ENCODE peak calls at places on chromosome 2, in six cellular contexts. Q is H9, R is H1, E is neuronal stem cell, S is mesendoderm, H is mesenchymal stem cell. L is an unnamed sample.

GRCh38 chr2:103448416-103448815 is 686.6 kb downstream of the TMEM182 start:
- DNase-seq in Q (no peak), R (no peak), E (no peak), S (no peak), H (no peak), L (no peak)

GRCh38 chr2:96236882-96237281 is 28.3 kb upstream of the STARD7 start:
- DNase-seq in Q (no peak), R (no peak), E (no peak), S (no peak), H (no peak), L (no peak)

GRCh38 chr2:54042908-54043620 is 72.3 kb upstream of the PSME4 start:
- DNase-seq in Q (no peak), R (no peak), E (no peak), S (no peak), H (peak), L (no peak)

GRCh38 chr2:9115219-9115618 is 91.4 kb upstream of the ASAP2 start:
- DNase-seq in Q (no peak), R (no peak), E (no peak), S (no peak), H (no peak), L (no peak)

GRCh38 chr2:181788883-181789555 is 102.5 kb upstream of the ITPRID2 start:
- DNase-seq in Q (no peak), R (no peak), E (no peak), S (no peak), H (no peak), L (peak)

GRCh38 chr2:40123746-40124145 is 328.1 kb downstream of the SLC8A1 start:
- DNase-seq in Q (no peak), R (no peak), E (no peak), S (no peak), H (no peak), L (peak)

GRCh38 chr2:36663851-36664715 is 32.4 kb upstream of the VIT start:
- DNase-seq in Q (peak), R (no peak), E (peak), S (peak), H (peak), L (peak)

GRCh38 chr2:15311926-15312325 is 249.2 kb downstream of the NBAS start:
- DNase-seq in Q (no peak), R (no peak), E (no peak), S (no peak), H (no peak), L (no peak)

GRCh38 chr2:171160119-171160629 is 519 bp downstream of the TLK1 start:
- DNase-seq in Q (peak), R (no peak), E (peak), S (peak), H (peak), L (peak)

GRCh38 chr2:138421315-138421970 is 80.1 kb upstream of the SPOPL start:
- DNase-seq in Q (no peak), R (no peak), E (no peak), S (peak), H (peak), L (peak)

GRCh38 chr2:111701266-111701665 is 182.7 kb downstream of the ANAPC1 start:
- DNase-seq in Q (peak), R (no peak), E (no peak), S (peak), H (no peak), L (no peak)
- H2BK15ac ChIP-seq in Q (no peak), R (peak), E (peak), S (no peak), H (no peak), L (no peak)

GRCh38 chr2:179546656-179547055 is 282.0 kb upstream of the SESTD1 start:
- DNase-seq in Q (no peak), R (no peak), E (no peak), S (no peak), H (peak), L (no peak)
- H2BK15ac ChIP-seq in Q (no peak), R (no peak), E (no peak), S (no peak), H (no peak), L (no peak)

DNA sequence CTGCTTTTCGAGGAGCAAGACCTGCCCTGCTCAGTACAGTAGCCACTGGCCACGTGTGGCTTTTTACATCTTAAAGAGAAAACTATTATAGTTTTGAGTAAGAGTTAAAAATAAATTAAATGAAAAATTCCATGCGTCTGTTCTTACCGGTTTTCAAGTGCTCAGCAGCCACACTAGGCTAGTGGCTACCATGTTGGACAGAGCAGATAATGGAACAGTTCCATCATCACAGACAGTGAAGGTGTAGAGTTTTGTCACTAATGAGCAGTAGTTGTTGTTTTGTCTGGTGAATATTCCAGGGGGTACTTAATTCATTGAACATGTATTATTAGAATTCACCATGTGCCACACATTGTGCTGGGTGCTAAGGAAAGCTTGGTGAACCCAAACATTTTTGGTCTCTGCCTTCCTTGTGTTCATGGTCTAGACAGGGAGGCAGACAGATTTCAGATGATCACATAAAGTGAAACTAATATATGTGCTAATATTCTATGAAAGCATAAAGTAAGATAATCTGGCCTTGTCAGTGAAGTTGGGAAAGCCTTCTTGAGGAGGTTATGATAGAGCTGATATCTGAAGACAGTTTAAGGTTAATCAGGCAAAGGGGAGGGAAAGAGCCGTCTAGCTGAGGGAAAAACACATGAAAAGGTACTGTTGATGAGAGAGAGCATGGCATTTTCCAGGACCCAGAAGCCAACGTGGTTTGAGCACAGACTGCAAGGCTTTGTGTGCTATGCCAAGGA is 1.4 kb downstream of the ALMS1 start:
- DNase-seq in Q (no peak), R (no peak), E (no peak), S (no peak), H (no peak), L (no peak)
- H2BK15ac ChIP-seq in Q (no peak), R (no peak), E (no peak), S (no peak), H (no peak), L (no peak)

DNA sequence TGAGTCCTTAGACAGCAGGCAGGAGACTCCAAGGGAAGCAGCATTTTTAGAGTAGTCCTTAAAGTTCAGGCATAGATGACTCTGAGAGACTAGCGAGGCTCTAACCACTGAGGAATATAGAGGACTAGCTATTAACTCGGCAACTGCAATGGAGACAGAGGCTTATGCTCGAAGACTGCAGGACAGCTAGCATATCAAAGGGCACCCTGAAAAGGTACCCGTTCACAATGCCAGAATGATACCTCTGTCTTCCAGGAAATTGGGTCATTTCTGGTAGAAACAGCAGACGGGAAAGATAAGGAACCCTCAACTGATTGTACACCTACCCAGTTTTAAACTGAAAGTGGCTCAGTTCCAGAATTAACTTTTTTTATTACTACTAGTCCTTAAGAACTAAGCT is 1204.0 kb upstream of the ZEB2 start:
- DNase-seq in Q (no peak), R (no peak), E (no peak), S (no peak), H (no peak), L (no peak)
- H2BK15ac ChIP-seq in Q (no peak), R (no peak), E (no peak), S (no peak), H (no peak), L (no peak)

DNA sequence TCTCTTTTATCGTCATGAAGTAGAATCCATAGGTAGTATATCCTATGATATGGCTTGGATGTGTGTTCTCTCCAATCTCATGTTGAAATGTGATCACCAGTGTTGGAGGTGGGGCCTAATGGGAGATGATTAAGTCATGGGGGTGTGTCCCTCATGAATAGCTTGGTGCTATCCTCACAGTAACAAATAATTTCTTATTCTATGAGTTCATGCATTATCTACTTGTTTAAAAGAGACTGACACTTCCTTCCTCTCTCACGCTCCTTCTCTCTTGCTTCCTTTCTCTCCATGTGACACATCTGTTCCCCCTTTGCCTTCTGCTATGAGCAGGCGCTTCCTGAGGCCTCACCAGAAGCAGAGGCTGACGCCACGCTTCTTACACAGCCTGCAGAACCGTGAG is 165.6 kb downstream of the MREG start:
- DNase-seq in Q (no peak), R (no peak), E (no peak), S (no peak), H (peak), L (peak)
- H2BK15ac ChIP-seq in Q (no peak), R (no peak), E (no peak), S (no peak), H (no peak), L (no peak)

GRCh38 chr2:188970201-188970600 is 4.0 kb upstream of the COL3A1 start:
- DNase-seq in Q (no peak), R (no peak), E (no peak), S (no peak), H (peak), L (no peak)
- H2BK15ac ChIP-seq in Q (no peak), R (no peak), E (no peak), S (no peak), H (no peak), L (no peak)

L was measured in IMR-90.